ENCODE peak calls at places on chromosome 5, in nine cellular contexts. X, B, F, Y, S, M, T, L and A are unnamed samples.

GRCh38 chr5:170390472-170390871 is 1.3 kb upstream of the KCNMB1 start:
- DNase-seq in M (no peak), L (no peak), B (no peak), Y (no peak), S (no peak), T (no peak), X (no peak), F (no peak), A (no peak)

GRCh38 chr5:72355706-72356299 is 35.6 kb downstream of the PTCD2 start:
- DNase-seq in T (no peak), F (no peak), L (no peak), X (peak), M (peak), S (no peak), Y (no peak), B (no peak), A (peak)

GRCh38 chr5:54563083-54563761 is 45.7 kb downstream of the SNX18 start:
- DNase-seq in S (no peak), B (no peak), M (no peak), X (no peak), F (no peak), Y (no peak), T (no peak), L (no peak), A (no peak)

GRCh38 chr5:43007911-43008368 is 32.2 kb downstream of the ANXA2R start:
- DNase-seq in M (peak), F (no peak), T (peak), Y (peak), S (peak), X (peak), L (no peak), B (peak), A (no peak)

GRCh38 chr5:74648835-74649286 is 8.3 kb upstream of the ENC1 start:
- DNase-seq in S (no peak), T (no peak), Y (peak), M (peak), L (no peak), B (no peak), F (no peak), X (peak), A (peak)

GRCh38 chr5:17229308-17229707 is 11.9 kb downstream of the BASP1 start:
- DNase-seq in X (no peak), T (no peak), L (no peak), B (no peak), F (no peak), Y (peak), S (no peak), M (no peak), A (no peak)

GRCh38 chr5:74434124-74434899 is 206.2 kb downstream of the ENC1 start:
- DNase-seq in S (no peak), M (no peak), F (no peak), T (no peak), L (no peak), Y (no peak), X (no peak), B (no peak), A (no peak)

GRCh38 chr5:55816342-55816741 is 34.8 kb upstream of the IL31RA start:
- DNase-seq in X (peak), M (peak), S (no peak), L (peak), Y (no peak), T (no peak), B (no peak), F (no peak), A (peak)

GRCh38 chr5:110817437-110817836 is 78.6 kb downstream of the SLC25A46 start:
- DNase-seq in S (no peak), F (no peak), L (no peak), T (no peak), M (no peak), X (no peak), Y (no peak), B (no peak), A (no peak)

GRCh38 chr5:137097203-137097602 is 401.9 kb downstream of the SPOCK1 start:
- DNase-seq in S (no peak), Y (no peak), X (no peak), M (no peak), T (no peak), F (no peak), B (no peak), L (no peak), A (no peak)

GRCh38 chr5:119058979-119059529 is 11.8 kb upstream of the DMXL1 start:
- DNase-seq in S (no peak), Y (no peak), X (no peak), M (no peak), F (no peak), L (no peak), T (no peak), B (no peak), A (no peak)